ENCODE peak calls at places on chromosomes 3 and 15, in five cellular contexts. U, N, C, Q and F are unnamed samples.

GRCh38 chr3:151864423-151865101 is 8.9 kb upstream of the SUCNR1 start:
- DNase-seq in N (no peak), U (no peak), C (no peak), Q (no peak), F (no peak)

GRCh38 chr15:48696627-48697312 is 51.3 kb upstream of the FBN1 start:
- DNase-seq in Q (no peak), U (no peak), C (no peak), N (no peak), F (no peak)

GRCh38 chr15:66923438-66923881 is 141.9 kb upstream of the SMAD3 start:
- DNase-seq in N (no peak), Q (no peak), U (no peak), C (peak; percentile 48), F (peak; percentile 61)

GRCh38 chr3:149134560-149134959 is 5.1 kb downstream of the HPS3 start:
- DNase-seq in U (no peak), Q (no peak), N (no peak), C (no peak), F (no peak)

GRCh38 chr3:151096697-151097096 is 11.2 kb downstream of the MED12L start:
- DNase-seq in N (no peak), U (no peak), Q (no peak), C (no peak), F (no peak)

GRCh38 chr3:33681667-33682066 is 36.4 kb downstream of the CLASP2 start:
- DNase-seq in U (no peak), Q (no peak), C (no peak), N (no peak), F (no peak)

GRCh38 chr3:141015486-141015885 is 35.7 kb upstream of the SPSB4 start:
- DNase-seq in N (no peak), Q (no peak), U (no peak), C (no peak), F (no peak)

GRCh38 chr3:106457278-106458210 is 588.7 kb upstream of the CBLB start:
- DNase-seq in Q (no peak), U (no peak), C (peak; percentile 6), N (no peak), F (no peak)

GRCh38 chr3:165159760-165160421 is 36.3 kb downstream of the SLITRK3 start:
- DNase-seq in Q (no peak), N (no peak), U (no peak), C (peak; percentile 33), F (no peak)

GRCh38 chr3:64220161-64220560 is 5.1 kb downstream of the PRICKLE2 start:
- DNase-seq in C (no peak), U (no peak), Q (no peak), N (no peak), F (no peak)

DNA sequence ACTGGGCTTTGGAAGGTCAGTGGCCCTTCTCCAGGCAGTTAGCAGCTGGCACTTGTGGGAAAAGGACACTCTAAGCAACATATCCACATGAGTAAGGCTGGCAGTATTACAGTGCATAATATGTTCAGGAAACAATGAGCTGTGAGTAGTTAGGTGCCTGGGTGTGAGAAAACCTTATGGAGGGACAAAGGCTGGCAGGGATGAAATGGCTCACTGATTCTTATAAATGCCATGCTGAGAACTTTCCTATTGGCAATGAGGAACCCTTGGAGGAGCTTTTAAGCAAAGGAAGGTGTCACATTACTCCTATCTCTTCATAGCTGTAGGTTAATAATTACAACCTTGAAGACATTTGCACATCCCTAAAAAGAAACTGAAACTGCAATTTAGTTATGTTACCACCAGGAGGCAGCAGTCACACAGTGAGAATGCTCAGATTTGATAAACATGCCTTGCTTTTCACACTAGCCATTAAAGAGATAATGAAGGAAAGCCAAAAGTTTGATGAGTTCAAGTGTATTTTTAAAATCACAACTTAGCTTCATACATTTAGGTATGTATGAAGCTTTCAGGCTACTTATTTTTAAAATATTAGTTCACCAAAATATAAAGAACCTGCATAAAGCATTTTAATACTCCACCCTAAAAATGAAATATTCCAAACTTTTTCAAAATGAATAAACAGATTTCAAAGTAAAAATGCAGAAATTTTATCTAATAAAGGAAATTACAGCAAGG is 136.6 kb upstream of the SLC2A2 start:
- DNase-seq in C (no peak), U (no peak), Q (no peak), N (no peak), F (no peak)
- H3K4me3 ChIP-seq in C (no peak overlapping the region), U (no peak overlapping the region), Q (no peak overlapping the region), N (no peak overlapping the region), F (no peak overlapping the region)

GRCh38 chr3:38496131-38496910 is at the start of gene EXOG:
- DNase-seq in N (peak; percentile 95), Q (peak; percentile 85), U (peak; percentile 95), C (peak; percentile 92), F (peak; percentile 71)
- H3K4me3 ChIP-seq in N (peak within 1 kb of the TSS; percentile 38), Q (peak within 1 kb of the TSS; percentile 68), U (peak within 1 kb of the TSS; percentile 87), C (peak within 1 kb of the TSS; percentile 51), F (peak within 1 kb of the TSS; percentile 78)

GRCh38 chr15:60713096-60714084 is 234.4 kb upstream of the ICE2 start:
- DNase-seq in C (no peak), N (no peak), U (no peak), Q (no peak), F (no peak)
- H3K4me3 ChIP-seq in C (no peak overlapping the region), N (no peak overlapping the region), U (no peak overlapping the region), Q (no peak overlapping the region), F (no peak overlapping the region)

GRCh38 chr3:143203848-143204247 is 84.3 kb downstream of the CHST2 start:
- DNase-seq in C (no peak), Q (no peak), N (no peak), U (no peak), F (no peak)
- H3K4me3 ChIP-seq in C (no peak overlapping the region), Q (no peak overlapping the region), N (no peak overlapping the region), U (no peak overlapping the region), F (no peak overlapping the region)

DNA sequence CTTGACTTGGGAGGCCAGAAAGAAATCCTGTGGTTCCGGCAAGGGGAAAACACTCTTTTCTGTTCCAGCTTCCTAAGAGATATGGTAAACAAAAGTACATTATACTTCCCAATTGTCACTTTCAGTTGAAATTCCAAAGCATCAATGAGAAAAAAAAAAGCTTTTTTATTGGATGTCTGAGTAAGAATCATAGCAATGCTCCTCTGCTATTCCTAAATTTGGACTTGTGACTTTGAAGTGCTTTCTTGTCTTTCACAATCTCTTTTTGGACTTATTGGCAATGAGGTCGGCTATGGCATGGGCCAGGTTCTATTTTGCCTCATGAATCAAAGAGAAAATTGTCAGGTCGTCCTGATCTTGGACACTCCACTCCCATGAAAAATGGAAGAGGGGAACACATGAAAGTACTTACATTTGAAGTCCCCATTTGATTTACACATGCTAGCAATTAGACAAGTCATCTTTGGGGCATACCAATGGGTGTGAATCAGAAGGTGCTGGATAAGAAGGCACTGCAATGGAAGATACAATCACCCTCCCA is 170.5 kb downstream of the GREM1 start:
- DNase-seq in U (no peak), N (no peak), Q (no peak), C (no peak), F (no peak)
- H3K4me3 ChIP-seq in U (no peak overlapping the region), N (no peak overlapping the region), Q (no peak overlapping the region), C (no peak overlapping the region), F (no peak overlapping the region)

DNA sequence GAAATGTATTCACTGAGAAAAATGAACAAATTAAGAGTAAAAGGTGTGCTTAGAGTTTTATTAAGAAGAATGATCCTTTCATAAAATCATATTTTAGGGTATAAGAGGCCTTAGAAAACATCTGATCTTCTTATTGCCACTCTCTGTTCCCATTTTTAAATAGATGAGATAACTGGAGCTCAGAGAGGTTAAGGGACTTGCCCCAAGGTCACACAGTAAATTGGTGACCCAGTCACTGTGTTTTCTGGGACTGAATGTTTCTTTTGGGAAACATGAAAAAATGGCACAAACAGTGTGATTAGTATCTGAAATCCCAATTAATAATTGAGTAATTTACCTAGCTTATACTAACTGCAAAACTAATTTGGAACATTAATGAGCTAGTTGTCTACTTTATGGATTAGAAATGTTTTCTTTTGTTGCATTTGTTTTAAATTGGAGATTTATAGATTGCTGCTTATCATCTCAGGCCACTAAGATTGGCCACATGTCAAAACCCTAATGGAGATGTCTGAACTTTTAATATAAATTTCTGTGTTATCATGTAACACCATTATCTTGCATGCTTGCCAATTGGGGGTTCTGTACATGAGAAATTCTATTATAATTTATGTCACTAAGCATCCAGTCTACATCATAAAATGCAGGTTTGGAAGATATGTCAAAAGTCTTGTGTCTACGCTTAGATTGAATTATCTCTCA is 64.9 kb downstream of the CMSS1 start:
- DNase-seq in C (no peak), N (no peak), U (no peak), Q (no peak), F (no peak)
- H3K4me3 ChIP-seq in C (no peak overlapping the region), N (no peak overlapping the region), U (no peak overlapping the region), Q (no peak overlapping the region), F (no peak overlapping the region)

DNA sequence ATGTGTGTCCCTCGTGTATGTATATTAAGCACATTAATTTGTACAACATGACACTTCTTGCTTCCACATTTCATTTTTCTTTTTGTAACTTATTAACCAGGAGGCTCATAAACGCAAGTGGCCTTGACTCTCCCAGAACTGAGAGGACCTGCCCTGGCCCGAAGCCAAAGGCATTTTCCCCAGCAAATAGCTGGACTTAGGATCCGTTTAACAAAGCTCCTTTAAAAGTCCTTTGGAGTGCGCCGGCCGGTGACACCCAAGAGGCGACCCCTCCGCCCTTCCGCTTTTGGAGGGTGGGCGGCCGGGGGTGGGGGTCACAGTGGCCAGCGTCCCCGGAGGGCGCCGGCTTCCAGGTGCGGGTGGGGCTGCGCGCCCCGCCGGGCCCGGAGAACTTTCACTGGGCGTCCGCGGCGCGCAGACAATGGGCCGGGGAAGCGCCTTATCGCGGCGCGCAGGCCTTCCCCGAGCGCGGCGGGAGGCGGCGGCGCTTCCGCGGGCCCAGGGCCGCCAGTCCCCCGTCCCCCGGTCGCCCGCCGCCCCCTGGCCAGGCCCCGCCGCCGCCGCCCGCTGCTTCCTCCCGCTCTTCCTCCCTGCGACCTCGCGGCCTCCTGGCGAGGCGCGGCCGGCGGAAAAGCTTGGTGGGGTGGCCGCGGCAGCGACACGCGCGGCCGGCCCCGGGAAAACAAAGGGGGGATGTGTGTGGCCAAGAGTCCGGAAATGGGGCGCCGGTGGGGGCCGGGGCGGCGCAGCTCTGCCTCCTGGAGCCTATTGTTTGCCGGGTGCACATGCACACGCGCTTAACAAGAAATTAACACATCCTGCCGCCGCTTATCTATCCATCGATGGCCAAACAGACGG is 613.4 kb downstream of the MCTP2 start:
- DNase-seq in Q (no peak), C (peak; percentile 84), U (peak; percentile 80), N (peak; percentile 87), F (no peak)
- H3K4me3 ChIP-seq in Q (peak overlapping the region; percentile 62), C (peak overlapping the region; percentile 14), U (peak overlapping the region; percentile 12), N (no peak overlapping the region), F (peak overlapping the region; percentile 20)

GRCh38 chr3:36988336-36988735 is 4.6 kb downstream of the EPM2AIP1 start:
- DNase-seq in Q (no peak), C (no peak), N (no peak), U (no peak), F (no peak)
- H3K4me3 ChIP-seq in Q (no peak overlapping the region), C (no peak overlapping the region), N (no peak overlapping the region), U (no peak overlapping the region), F (no peak overlapping the region)